ENCODE peak calls at places on chromosomes 13 and 19, in seven cellular contexts. Z is IMR-90, J is astrocyte of the spinal cord, V is mammary epithelial cell, K is OCI-LY7, B is HL-60, A is AG04449. Q is an unnamed sample.

GRCh38 chr13:34654682-34655081 is 287.4 kb upstream of the NBEA start:
- DNase-seq in K (no peak), B (no peak), Z (no peak), A (no peak), V (no peak), J (peak; percentile 12), Q (no peak)

GRCh38 chr13:28754698-28755545 is 36.2 kb upstream of the SLC46A3 start:
- DNase-seq in A (no peak), J (peak; percentile 45), K (peak; percentile 44), V (no peak), B (peak; percentile 13), Z (peak; percentile 13), Q (peak; percentile 15)

GRCh38 chr19:39951686-39952085 is 17.3 kb upstream of the FCGBP start:
- DNase-seq in Z (peak; percentile 61), K (no peak), B (no peak), A (no peak), J (peak; percentile 10), V (peak; percentile 48), Q (peak; percentile 25)

GRCh38 chr13:97506511-97506910 is 72.5 kb downstream of the RAP2A start:
- DNase-seq in Z (peak; percentile 74), A (no peak), B (no peak), K (no peak), J (no peak), V (no peak), Q (peak; percentile 15)

GRCh38 chr19:14954071-14954655 is 12.9 kb downstream of the OR7C2 start:
- DNase-seq in B (no peak), V (peak; percentile 15), J (no peak), K (peak; percentile 1), A (no peak), Z (no peak), Q (no peak)

GRCh38 chr19:2494084-2494446 is 18.1 kb downstream of the GADD45B start:
- DNase-seq in B (no peak), J (peak; percentile 68), Z (peak; percentile 65), V (peak; percentile 34), K (no peak), A (no peak), Q (peak; percentile 61)

GRCh38 chr19:49441210-49441959 is at the start of gene SLC17A7:
- DNase-seq in K (peak; percentile 45), Z (no peak), J (no peak), V (no peak), B (no peak), A (no peak), Q (no peak)

GRCh38 chr13:100131863-100132574 is 43.1 kb downstream of the PCCA start:
- DNase-seq in J (peak; percentile 81), Z (peak; percentile 96), A (peak; percentile 41), B (no peak), V (peak; percentile 89), K (no peak), Q (peak; percentile 57)

GRCh38 chr13:27665333-27665732 is 43.6 kb downstream of the POLR1D start:
- DNase-seq in Z (peak; percentile 20), V (no peak), B (no peak), A (no peak), J (no peak), K (no peak), Q (peak; percentile 17)

GRCh38 chr13:94672400-94672799 is 39.9 kb downstream of the SOX21 start:
- DNase-seq in K (no peak), V (no peak), A (no peak), Z (no peak), J (no peak), B (no peak), Q (no peak)

GRCh38 chr13:62643799-62644484 is 1228.3 kb upstream of the PCDH20 start:
- DNase-seq in K (peak; percentile 91), Z (no peak), A (no peak), J (no peak), B (no peak), V (no peak), Q (no peak)

GRCh38 chr13:59680429-59681024 is 483.2 kb downstream of the DIAPH3 start:
- DNase-seq in Z (peak; percentile 33), B (no peak), K (peak; percentile 39), V (peak; percentile 15), J (peak; percentile 34), A (no peak), Q (peak; percentile 58)

GRCh38 chr13:43054803-43055802 is 31.7 kb downstream of the DNAJC15 start:
- DNase-seq in V (peak; percentile 32), K (peak; percentile 49), J (peak; percentile 87), A (peak; percentile 46), Z (peak; percentile 87), B (no peak), Q (peak; percentile 90)

GRCh38 chr13:40665754-40666057 is 735 bp downstream of the FOXO1 start:
- DNase-seq in K (peak; percentile 68), B (peak; percentile 23), V (no peak), J (no peak), A (no peak), Z (no peak), Q (no peak)

GRCh38 chr19:39913682-39914333 is 20.6 kb downstream of the FCGBP start:
- DNase-seq in V (no peak), A (no peak), J (no peak), K (no peak), B (no peak), Z (no peak), Q (no peak)

GRCh38 chr19:57099199-57099661 is 20.6 kb upstream of the USP29 start:
- DNase-seq in A (no peak), V (peak; percentile 34), J (no peak), K (peak; percentile 4), B (peak; percentile 36), Z (peak; percentile 35), Q (peak; percentile 7)

GRCh38 chr13:74093691-74094090 is 40.5 kb downstream of the KLF12 start:
- DNase-seq in J (no peak), Z (peak; percentile 30), K (no peak), V (no peak), B (no peak), A (no peak), Q (no peak)

GRCh38 chr19:52191951-52192350 is 2.1 kb downstream of the PPP2R1A start:
- DNase-seq in K (peak; percentile 27), B (no peak), Z (no peak), A (no peak), V (no peak), J (no peak), Q (no peak)
- H3K4me3 ChIP-seq in K (peak overlapping the region; percentile 98), B (no peak overlapping the region), Z (no peak overlapping the region), A (no peak overlapping the region), V (no peak overlapping the region), J (no peak overlapping the region), Q (peak overlapping the region; percentile 87)

GRCh38 chr19:17616686-17616960 is 61.2 kb downstream of the COLGALT1 start:
- DNase-seq in J (no peak), K (no peak), A (no peak), V (no peak), Z (no peak), B (no peak), Q (no peak)
- TF ChIP-seq CTCF in J (no peak), K (no peak), A (no peak), V (no peak), Z (no peak), B (no peak), Q (no peak)

GRCh38 chr13:79369226-79369625 is 36.8 kb downstream of the RBM26 start:
- DNase-seq in A (no peak), K (no peak), J (peak; percentile 14), Z (no peak), V (no peak), B (no peak), Q (no peak)
- H3K4me3 ChIP-seq in A (no peak overlapping the region), K (no peak overlapping the region), J (no peak overlapping the region), Z (no peak overlapping the region), V (no peak overlapping the region), B (no peak overlapping the region), Q (no peak overlapping the region)

DNA sequence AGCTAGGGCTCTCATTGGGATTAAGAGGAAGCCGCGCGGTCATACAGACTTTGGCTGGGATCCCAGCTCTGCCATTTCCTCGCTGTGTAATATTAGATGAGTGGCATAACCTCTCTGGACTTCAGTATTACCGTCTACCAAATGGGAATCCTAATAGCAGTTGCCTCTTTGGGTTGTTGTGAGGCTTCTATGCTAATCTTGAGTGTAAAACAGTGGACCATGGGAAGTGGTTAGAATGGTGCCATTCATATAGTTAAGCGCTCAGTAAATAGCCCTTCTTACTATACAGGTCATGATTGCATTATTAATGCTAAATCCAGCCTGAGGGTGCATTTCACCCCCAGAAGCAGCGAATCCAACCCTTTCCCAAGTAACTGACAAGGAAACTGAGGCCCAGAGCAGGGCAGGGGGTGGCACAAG is 566 bp upstream of the OPA3 start:
- DNase-seq in V (no peak), A (no peak), Z (no peak), B (no peak), J (no peak), K (no peak), Q (no peak)
- TF ChIP-seq CTCF in V (no peak), A (no peak), Z (no peak), B (no peak), J (no peak), K (no peak), Q (no peak)

GRCh38 chr13:112771139-112771876 is 81.5 kb downstream of the ATP11A start:
- DNase-seq in Z (no peak), J (no peak), B (no peak), V (no peak), K (no peak), A (no peak), Q (no peak)

GRCh38 chr13:112767506-112768471 is 78.0 kb downstream of the ATP11A start:
- DNase-seq in A (no peak), Z (no peak), J (no peak), B (no peak), K (no peak), V (no peak), Q (no peak)

GRCh38 chr13:112769615-112770014 is 79.8 kb downstream of the ATP11A start:
- DNase-seq in Z (no peak), V (no peak), B (no peak), K (no peak), A (no peak), J (no peak), Q (no peak)

GRCh38 chr13:112770504-112770903 is 80.7 kb downstream of the ATP11A start:
- DNase-seq in J (no peak), Z (no peak), V (no peak), B (no peak), K (no peak), A (no peak), Q (no peak)

DNA sequence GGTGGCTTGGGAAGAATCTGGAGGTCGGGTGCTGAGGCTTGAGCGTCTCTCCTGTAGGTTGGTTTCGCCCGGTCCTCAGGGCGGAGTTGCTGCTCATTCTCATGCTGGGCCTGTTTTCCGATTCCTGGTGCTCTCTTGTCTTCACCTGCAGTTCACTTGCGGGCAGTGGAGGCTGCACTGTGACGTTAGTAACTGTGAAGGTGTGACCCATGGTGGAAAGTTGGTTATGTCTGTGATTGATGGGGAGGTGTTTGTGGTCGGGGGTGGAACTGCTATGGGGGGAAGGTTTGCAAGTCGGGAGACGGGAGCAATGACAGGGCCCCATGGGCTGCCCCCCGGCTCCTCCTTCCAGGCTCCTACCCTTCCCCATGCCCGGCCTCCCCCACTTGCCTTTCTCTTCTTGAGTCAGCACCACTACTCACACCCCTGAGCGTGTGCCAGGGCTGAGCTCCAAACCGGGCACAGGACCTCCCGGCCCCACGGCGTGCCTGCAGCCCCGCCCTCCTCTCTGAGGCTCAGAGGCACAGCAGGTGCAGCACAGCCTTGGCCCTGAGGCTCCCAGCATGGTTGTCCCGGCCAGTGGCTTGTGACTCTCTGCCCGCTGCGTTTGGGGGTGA is 79.1 kb downstream of the ATP11A start:
- DNase-seq in A (no peak), J (no peak), B (no peak), Z (no peak), V (no peak), K (no peak), Q (no peak)
- H3K4me3 ChIP-seq in A (no peak overlapping the region), J (no peak overlapping the region), B (no peak overlapping the region), Z (no peak overlapping the region), V (no peak overlapping the region), K (no peak overlapping the region), Q (no peak overlapping the region)

Q was measured in fibroblast of the aortic adventitia.